ENCODE peak calls at places on chromosomes 13 and 19, in four cellular contexts. J is omental fat pad, S is RPMI7951, V is GDM1. A is an unnamed sample.

GRCh38 chr19:38596057-38596981 is 21.4 kb downstream of the MAP4K1 start:
- DNase-seq in J (no peak), S (no peak), V (no peak), A (no peak)

GRCh38 chr13:28220166-28220565 is 81.8 kb downstream of the PAN3 start:
- DNase-seq in J (no peak), S (peak), V (no peak), A (no peak)

GRCh38 chr19:2983351-2984195 is 6.2 kb downstream of the TLE6 start:
- DNase-seq in J (no peak), S (peak), V (no peak), A (no peak)

GRCh38 chr19:39557791-39558622 is 18.0 kb upstream of the EID2 start:
- DNase-seq in J (no peak), S (peak), V (no peak), A (no peak)

GRCh38 chr13:75788494-75788991 is 152.4 kb downstream of the LMO7 start:
- DNase-seq in J (no peak), S (peak), V (no peak), A (no peak)

GRCh38 chr19:18774782-18775444 is 16.2 kb downstream of the COMP start:
- DNase-seq in J (no peak), S (no peak), V (no peak), A (no peak)

GRCh38 chr13:18944501-18945068 is 237.0 kb downstream of the TUBA3C start:
- DNase-seq in J (no peak), S (no peak), V (no peak), A (no peak)

GRCh38 chr19:23310729-23311211 is 60.6 kb upstream of the ZNF724 start:
- DNase-seq in J (no peak), S (no peak), V (no peak), A (no peak)

GRCh38 chr13:75514080-75515040 is 23.3 kb downstream of the COMMD6 start:
- DNase-seq in J (no peak), S (peak), V (peak), A (no peak)

GRCh38 chr19:55058781-55059610 is 4.0 kb downstream of the RDH13 start:
- DNase-seq in J (no peak), S (no peak), V (peak), A (no peak)

GRCh38 chr19:14347999-14348889 is 33.0 kb upstream of the ADGRE5 start:
- DNase-seq in J (peak), S (peak), V (no peak), A (no peak)

GRCh38 chr19:15279326-15279904 is 47.2 kb upstream of the EPHX3 start:
- DNase-seq in J (no peak), S (no peak), V (no peak), A (no peak)

GRCh38 chr19:20422216-20422615 is 143.4 kb downstream of the ZNF737 start:
- DNase-seq in J (no peak), S (no peak), V (no peak), A (no peak)

GRCh38 chr13:29428310-29428991 is 167.0 kb downstream of the SLC7A1 start:
- DNase-seq in J (no peak), S (peak), V (no peak), A (no peak)

GRCh38 chr13:26590951-26591350 is 33.5 kb downstream of the WASF3 start:
- DNase-seq in J (no peak), S (no peak), V (no peak), A (no peak)

GRCh38 chr19:21697698-21698097 is 69.7 kb downstream of the ZNF100 start:
- DNase-seq in J (no peak), S (no peak), V (no peak), A (no peak)

GRCh38 chr19:15216363-15216762 is 15.6 kb upstream of the NOTCH3 start:
- DNase-seq in J (no peak), S (no peak), V (no peak), A (no peak)

GRCh38 chr13:76292726-76293125 is 593.5 kb downstream of the KCTD12 start:
- DNase-seq in J (no peak), S (no peak), V (no peak), A (no peak)

GRCh38 chr13:108425056-108425455 is 155.5 kb downstream of the TNFSF13B start:
- DNase-seq in J (no peak), S (no peak), V (no peak), A (no peak)

GRCh38 chr13:28147489-28147888 is 9.1 kb downstream of the PAN3 start:
- DNase-seq in J (no peak), S (no peak), V (no peak), A (no peak)

GRCh38 chr13:112750570-112750969 is 60.7 kb downstream of the ATP11A start:
- DNase-seq in J (no peak), S (no peak), V (no peak), A (no peak)

GRCh38 chr13:19059016-19059780 is 122.4 kb downstream of the TUBA3C start:
- DNase-seq in J (no peak), S (no peak), V (no peak), A (no peak)

GRCh38 chr19:28705008-28705407 is 507.9 kb downstream of the UQCRFS1 start:
- DNase-seq in J (no peak), S (peak), V (no peak), A (peak)

GRCh38 chr19:35069706-35070105 is 28.2 kb downstream of the HPN start:
- DNase-seq in J (no peak), S (no peak), V (no peak), A (no peak)

GRCh38 chr19:18541992-18542935 is 1.1 kb downstream of the FKBP8 start:
- DNase-seq in J (no peak), S (no peak), V (no peak), A (no peak)

A was measured in T1000.